ENCODE peak calls at places on chromosomes 13 and 19, in seven cellular contexts. C, B, O, J, I, M and T are unnamed samples.

GRCh38 chr19:5000120-5000611 is 31.3 kb downstream of the KDM4B start:
- DNase-seq in C (no peak), B (no peak), O (no peak), J (no peak), I (no peak), M (no peak), T (no peak)

GRCh38 chr13:46495647-46496046 is 57.3 kb upstream of the LRCH1 start:
- DNase-seq in C (no peak), B (no peak), O (no peak), J (peak), I (no peak), M (no peak), T (no peak)

GRCh38 chr19:33373701-33374405 is at the start of gene CEBPG:
- DNase-seq in C (peak), B (peak), O (no peak), J (peak), I (no peak), M (peak), T (peak)

GRCh38 chr19:5166262-5166661 is 174.3 kb downstream of the PTPRS start:
- DNase-seq in C (no peak), B (no peak), O (no peak), J (peak), I (no peak), M (no peak), T (no peak)

GRCh38 chr13:72651196-72651595 is 76.2 kb downstream of the MZT1 start:
- DNase-seq in C (no peak), B (peak), O (peak), J (peak), I (no peak), M (no peak), T (no peak)

GRCh38 chr13:75798353-75799245 is 162.5 kb downstream of the LMO7 start:
- DNase-seq in C (no peak), B (no peak), O (no peak), J (peak), I (no peak), M (no peak), T (no peak)

GRCh38 chr19:39671739-39672363 is 16.1 kb downstream of the LGALS16 start:
- DNase-seq in C (peak), B (peak), O (peak), J (peak), I (peak), M (no peak), T (no peak)

GRCh38 chr19:49148784-49149651 is 6.2 kb downstream of the HRC start:
- DNase-seq in C (peak), B (peak), O (peak), J (peak), I (peak), M (peak), T (peak)

GRCh38 chr19:9474975-9475374 is 23.4 kb downstream of the ZNF560 start:
- DNase-seq in C (no peak), B (no peak), O (no peak), J (no peak), I (no peak), M (no peak), T (no peak)

GRCh38 chr19:47186337-47187022 is 44.5 kb downstream of the BBC3 start:
- DNase-seq in C (peak), B (no peak), O (no peak), J (no peak), I (no peak), M (no peak), T (no peak)

GRCh38 chr13:53782400-53783030 is 753.9 kb downstream of the OLFM4 start:
- DNase-seq in C (no peak), B (peak), O (peak), J (peak), I (peak), M (no peak), T (no peak)

GRCh38 chr13:75196112-75196855 is 285.7 kb downstream of the TBC1D4 start:
- DNase-seq in C (no peak), B (no peak), O (no peak), J (peak), I (no peak), M (no peak), T (no peak)

GRCh38 chr19:29491491-29491890 is 34.3 kb upstream of the VSTM2B start:
- DNase-seq in C (no peak), B (no peak), O (no peak), J (no peak), I (no peak), M (no peak), T (no peak)

GRCh38 chr13:62583466-62583865 is 1167.8 kb upstream of the PCDH20 start:
- DNase-seq in C (no peak), B (no peak), O (no peak), J (no peak), I (no peak), M (no peak), T (no peak)

GRCh38 chr19:2491130-2491801 is 15.3 kb downstream of the GADD45B start:
- DNase-seq in C (no peak), B (no peak), O (peak), J (peak), I (no peak), M (no peak), T (no peak)

GRCh38 chr19:22622020-22622419 is 12.1 kb upstream of the ZNF492 start:
- DNase-seq in C (no peak), B (no peak), O (no peak), J (no peak), I (no peak), M (no peak), T (no peak)

GRCh38 chr13:26497991-26498423 is 59.5 kb upstream of the WASF3 start:
- DNase-seq in C (no peak), B (no peak), O (no peak), J (peak), I (no peak), M (no peak), T (no peak)

GRCh38 chr19:40232949-40233810 is 6.7 kb upstream of the CCNP start:
- DNase-seq in C (no peak), B (no peak), O (no peak), J (no peak), I (no peak), M (no peak), T (no peak)

GRCh38 chr13:40206241-40207109 is 460.0 kb downstream of the FOXO1 start:
- DNase-seq in C (peak), B (no peak), O (peak), J (peak), I (peak), M (no peak), T (no peak)